ENCODE peak calls at places on chromosomes 1 and 21, in eight cellular contexts. I, M, E, O, U, N, C and G are unnamed samples.
A peak's percentile ranks its signal among the peaks of the same experiment; 100 is the strongest.

GRCh38 chr1:232421143-232421796 is 208.7 kb downstream of the SIPA1L2 start:
- DNase-seq in I (no peak), M (no peak), E (peak; percentile 81), O (no peak), U (no peak), N (no peak), C (no peak), G (no peak)

GRCh38 chr1:84505167-84506001 is 802 bp upstream of the SPATA1 start:
- DNase-seq in I (no peak), M (peak; percentile 85), E (no peak), O (no peak), U (peak; percentile 69), N (peak; percentile 86), C (peak; percentile 74), G (no peak)

GRCh38 chr1:46528297-46528955 is 23.0 kb downstream of the KNCN start:
- DNase-seq in I (no peak), M (peak; percentile 65), E (no peak), O (no peak), U (no peak), N (peak; percentile 80), C (peak; percentile 72), G (no peak)

GRCh38 chr1:245546875-245547274 is 392.1 kb downstream of the KIF26B start:
- DNase-seq in I (no peak), M (no peak), E (no peak), O (no peak), U (no peak), N (no peak), C (no peak), G (no peak)

GRCh38 chr1:178540646-178541045 is 27.7 kb downstream of the TEX35 start:
- DNase-seq in I (no peak), M (peak; percentile 82), E (no peak), O (no peak), U (peak; percentile 87), N (no peak), C (no peak), G (no peak)

GRCh38 chr1:76998582-76999189 is 131.4 kb downstream of the ST6GALNAC5 start:
- DNase-seq in I (no peak), M (peak; percentile 70), E (no peak), O (no peak), U (peak; percentile 16), N (no peak), C (no peak), G (peak; percentile 68)

GRCh38 chr1:235552146-235552716 is 48.0 kb upstream of the B3GALNT2 start:
- DNase-seq in I (no peak), M (no peak), E (no peak), O (no peak), U (no peak), N (no peak), C (no peak), G (no peak)

GRCh38 chr1:154423303-154423987 is 18.3 kb downstream of the IL6R start:
- DNase-seq in I (no peak), M (peak; percentile 81), E (no peak), O (no peak), U (no peak), N (no peak), C (no peak), G (no peak)

GRCh38 chr1:152448095-152448494 is 34.0 kb upstream of the CRNN start:
- DNase-seq in I (no peak), M (no peak), E (no peak), O (no peak), U (no peak), N (no peak), C (no peak), G (no peak)

GRCh38 chr1:23370744-23371710 is 1.4 kb upstream of the ZNF436 start:
- DNase-seq in I (no peak), M (no peak), E (no peak), O (no peak), U (no peak), N (peak; percentile 86), C (peak; percentile 87), G (no peak)

GRCh38 chr1:205537386-205538018 is 33.0 kb downstream of the CDK18 start:
- DNase-seq in I (no peak), M (peak; percentile 22), E (no peak), O (no peak), U (no peak), N (no peak), C (no peak), G (no peak)

GRCh38 chr1:217528271-217528670 is 102.6 kb downstream of the GPATCH2 start:
- DNase-seq in I (no peak), M (peak; percentile 26), E (no peak), O (no peak), U (peak; percentile 2), N (no peak), C (no peak), G (no peak)

GRCh38 chr1:54940027-54940426 is 40.4 kb upstream of the TMEM61 start:
- DNase-seq in I (no peak), M (peak; percentile 34), E (no peak), O (no peak), U (no peak), N (no peak), C (peak; percentile 51), G (no peak)

GRCh38 chr1:10677508-10678364 is 118.7 kb downstream of the CASZ1 start:
- DNase-seq in I (no peak), M (no peak), E (no peak), O (no peak), U (no peak), N (peak; percentile 69), C (peak; percentile 60), G (no peak)

GRCh38 chr1:226365831-226366231 is 42.1 kb downstream of the PARP1 start:
- DNase-seq in I (no peak), M (no peak), E (no peak), O (no peak), U (no peak), N (no peak), C (no peak), G (peak; percentile 50)

GRCh38 chr1:4820543-4820942 is 166.1 kb downstream of the AJAP1 start:
- DNase-seq in I (no peak), M (no peak), E (no peak), O (no peak), U (no peak), N (no peak), C (no peak), G (no peak)

GRCh38 chr1:4603317-4604110 is 50.9 kb upstream of the AJAP1 start:
- DNase-seq in I (no peak), M (no peak), E (no peak), O (peak; percentile 59), U (no peak), N (no peak), C (no peak), G (no peak)

GRCh38 chr1:50438945-50439344 is 15.7 kb upstream of the DMRTA2 start:
- DNase-seq in I (no peak), M (no peak), E (no peak), O (no peak), U (no peak), N (no peak), C (peak; percentile 48), G (no peak)

GRCh38 chr1:187384504-187384903 is 555.8 kb downstream of the PLA2G4A start:
- DNase-seq in I (no peak), M (no peak), E (no peak), O (no peak), U (no peak), N (no peak), C (no peak), G (no peak)

GRCh38 chr1:203043830-203044545 is 17.7 kb downstream of the PPFIA4 start:
- DNase-seq in I (no peak), M (no peak), E (no peak), O (no peak), U (no peak), N (no peak), C (no peak), G (no peak)

GRCh38 chr1:52842643-52843310 is at the start of gene ZYG11A:
- DNase-seq in I (peak; percentile 36), M (peak; percentile 94), E (peak; percentile 72), O (peak; percentile 11), U (peak; percentile 76), N (peak; percentile 94), C (peak; percentile 93), G (peak; percentile 14)

GRCh38 chr21:15586752-15587436 is 142.9 kb upstream of the USP25 start:
- DNase-seq in I (no peak), M (no peak), E (no peak), O (no peak), U (no peak), N (no peak), C (no peak), G (no peak)

GRCh38 chr1:52697795-52698674 is at the start of gene COA7:
- DNase-seq in I (peak; percentile 46), M (peak; percentile 95), E (peak; percentile 87), O (peak; percentile 68), U (peak; percentile 51), N (peak; percentile 89), C (peak; percentile 86), G (no peak)

GRCh38 chr1:2645143-2645542 is 12.3 kb upstream of the MMEL1 start:
- DNase-seq in I (no peak), M (no peak), E (no peak), O (no peak), U (no peak), N (no peak), C (no peak), G (no peak)

GRCh38 chr1:22268327-22268726 is 125.4 kb upstream of the WNT4 start:
- DNase-seq in I (no peak), M (no peak), E (no peak), O (no peak), U (no peak), N (no peak), C (no peak), G (no peak)